ENCODE peak calls at places on chromosomes 16 and 17, in five cellular contexts. A, V, T, L and X are unnamed samples.

GRCh38 chr17:34118564-34118963 is 136.5 kb upstream of the CCL2 start:
- DNase-seq in A (no peak), V (no peak), T (no peak), L (no peak), X (no peak)

GRCh38 chr17:46108120-46108519 is 85.1 kb downstream of the KANSL1 start:
- DNase-seq in A (no peak), V (no peak), T (no peak), L (no peak), X (no peak)

GRCh38 chr17:36117505-36118382 is 14.1 kb downstream of the CCL4 start:
- DNase-seq in A (no peak), V (no peak), T (no peak), L (no peak), X (no peak)

GRCh38 chr16:87713469-87714229 is 52.1 kb downstream of the KLHDC4 start:
- DNase-seq in A (peak; percentile 57), V (no peak), T (no peak), L (no peak), X (no peak)

GRCh38 chr16:83615981-83616380 is 191.8 kb upstream of the HSBP1 start:
- DNase-seq in A (no peak), V (no peak), T (no peak), L (no peak), X (no peak)

GRCh38 chr16:10509534-10510025 is 70.8 kb downstream of the EMP2 start:
- DNase-seq in A (peak; percentile 32), V (no peak), T (peak; percentile 46), L (peak; percentile 92), X (peak; percentile 44)

GRCh38 chr17:44279586-44280344 is 11.8 kb upstream of the SLC4A1 start:
- DNase-seq in A (no peak), V (peak; percentile 87), T (peak; percentile 62), L (no peak), X (peak; percentile 86)

GRCh38 chr16:20383106-20384029 is 21.2 kb downstream of the PDILT start:
- DNase-seq in A (peak; percentile 11), V (no peak), T (peak; percentile 58), L (peak; percentile 88), X (peak; percentile 25)

GRCh38 chr17:78957076-78957475 is 22.6 kb downstream of the LGALS3BP start:
- DNase-seq in A (no peak), V (no peak), T (peak; percentile 37), L (no peak), X (no peak)

GRCh38 chr17:18027280-18027679 is 11.7 kb downstream of the ATPAF2 start:
- DNase-seq in A (no peak), V (no peak), T (no peak), L (no peak), X (no peak)

GRCh38 chr17:21189361-21189760 is 24.6 kb downstream of the TMEM11 start:
- DNase-seq in A (no peak), V (no peak), T (no peak), L (no peak), X (no peak)

GRCh38 chr17:36824678-36825091 is 112.6 kb upstream of the LHX1 start:
- DNase-seq in A (no peak), V (no peak), T (no peak), L (no peak), X (no peak)

GRCh38 chr16:84312783-84313382 is 18.2 kb downstream of the WFDC1 start:
- DNase-seq in A (no peak), V (peak; percentile 58), T (peak; percentile 62), L (no peak), X (no peak)

GRCh38 chr16:75341934-75342811 is 90.7 kb upstream of the BCAR1 start:
- DNase-seq in A (no peak), V (no peak), T (peak; percentile 12), L (no peak), X (peak; percentile 74)

GRCh38 chr16:54006693-54007092 is 279.9 kb downstream of the IRX3 start:
- DNase-seq in A (no peak), V (no peak), T (no peak), L (no peak), X (no peak)

GRCh38 chr17:66383353-66383752 is 80.9 kb downstream of the PRKCA start:
- DNase-seq in A (no peak), V (no peak), T (no peak), L (no peak), X (no peak)

GRCh38 chr16:17339764-17340541 is 130.8 kb downstream of the XYLT1 start:
- DNase-seq in A (no peak), V (no peak), T (no peak), L (no peak), X (no peak)

GRCh38 chr17:4718276-4718675 is 7.8 kb downstream of the ARRB2 start:
- DNase-seq in A (no peak), V (peak; percentile 39), T (no peak), L (no peak), X (no peak)
- H3K27me3 ChIP-seq in A (no peaks in the 10 kb centered on the region), V (no peaks in the 10 kb centered on the region), T (no peaks in the 10 kb centered on the region), L (no peaks in the 10 kb centered on the region), X (no peaks in the 10 kb centered on the region)

GRCh38 chr17:49904904-49905303 is 57.0 kb upstream of the TAC4 start:
- DNase-seq in A (no peak), V (no peak), T (no peak), L (no peak), X (no peak)
- H3K27me3 ChIP-seq in A (peaks cover 95% of the 10 kb centered on the region), V (peaks cover 73% of the 10 kb centered on the region), T (no peaks in the 10 kb centered on the region), L (no peaks in the 10 kb centered on the region), X (peaks cover 76% of the 10 kb centered on the region)

GRCh38 chr16:27175888-27176287 is 27.4 kb upstream of the KDM8 start:
- DNase-seq in A (no peak), V (no peak), T (no peak), L (no peak), X (no peak)
- H3K27me3 ChIP-seq in A (no peaks in the 10 kb centered on the region), V (no peaks in the 10 kb centered on the region), T (peaks cover 3% of the 10 kb centered on the region), L (no peaks in the 10 kb centered on the region), X (no peaks in the 10 kb centered on the region)

GRCh38 chr16:86598607-86599318 is 20.4 kb downstream of the FOXL1 start:
- DNase-seq in A (no peak), V (no peak), T (no peak), L (no peak), X (no peak)

GRCh38 chr16:86595983-86596605 is 17.7 kb downstream of the FOXL1 start:
- DNase-seq in A (no peak), V (no peak), T (no peak), L (no peak), X (no peak)

GRCh38 chr16:86597126-86597879 is 19.0 kb downstream of the FOXL1 start:
- DNase-seq in A (no peak), V (no peak), T (no peak), L (no peak), X (no peak)

GRCh38 chr16:86601356-86601755 is 23.0 kb downstream of the FOXL1 start:
- DNase-seq in A (no peak), V (no peak), T (no peak), L (no peak), X (no peak)

GRCh38 chr16:86597880-86598606 is 19.7 kb downstream of the FOXL1 start:
- DNase-seq in A (no peak), V (no peak), T (no peak), L (peak; percentile 70), X (no peak)
- H3K27me3 ChIP-seq in A (peaks cover 13% of the 10 kb centered on the region), V (peaks cover 25% of the 10 kb centered on the region), T (peaks cover 90% of the 10 kb centered on the region), L (no peaks in the 10 kb centered on the region), X (no peaks in the 10 kb centered on the region)

GRCh38 chr16:85988306-85988705 is 89.3 kb downstream of the IRF8 start:
- DNase-seq in A (no peak), V (no peak), T (no peak), L (no peak), X (no peak)
- H3K27me3 ChIP-seq in A (no peaks in the 10 kb centered on the region), V (peaks cover 20% of the 10 kb centered on the region), T (peaks cover 98% of the 10 kb centered on the region), L (no peaks in the 10 kb centered on the region), X (peaks cover 12% of the 10 kb centered on the region)

GRCh38 chr17:48629411-48629759 is 3.2 kb upstream of the HOXB9 start:
- DNase-seq in A (no peak), V (no peak), T (no peak), L (no peak), X (no peak)

GRCh38 chr17:48627242-48627597 is 1.1 kb upstream of the HOXB9 start:
- DNase-seq in A (no peak), V (no peak), T (no peak), L (no peak), X (no peak)

GRCh38 chr17:48630009-48630924 is 4.1 kb upstream of the HOXB9 start:
- DNase-seq in A (no peak), V (no peak), T (no peak), L (no peak), X (no peak)

GRCh38 chr17:48627625-48628510 is 1.7 kb upstream of the HOXB9 start:
- DNase-seq in A (no peak), V (no peak), T (no peak), L (no peak), X (no peak)

GRCh38 chr17:48628641-48629410 is 2.7 kb upstream of the HOXB9 start:
- DNase-seq in A (no peak), V (no peak), T (no peak), L (no peak), X (no peak)
- H3K27me3 ChIP-seq in A (peaks cover 97% of the 10 kb centered on the region), V (peaks cover 100% of the 10 kb centered on the region), T (peaks cover 37% of the 10 kb centered on the region), L (no peaks in the 10 kb centered on the region), X (no peaks in the 10 kb centered on the region)

GRCh38 chr16:67167588-67167987 is 2.8 kb upstream of the NOL3 start:
- DNase-seq in A (no peak), V (no peak), T (no peak), L (no peak), X (no peak)

GRCh38 chr16:67165121-67166034 is 833 bp downstream of the HSF4 start:
- DNase-seq in A (no peak), V (no peak), T (no peak), L (no peak), X (no peak)

GRCh38 chr16:67164599-67165061 is at the start of gene HSF4:
- DNase-seq in A (no peak), V (peak; percentile 78), T (no peak), L (no peak), X (no peak)

GRCh38 chr16:67166035-67166882 is 1.7 kb downstream of the HSF4 start:
- DNase-seq in A (no peak), V (no peak), T (no peak), L (no peak), X (no peak)

DNA sequence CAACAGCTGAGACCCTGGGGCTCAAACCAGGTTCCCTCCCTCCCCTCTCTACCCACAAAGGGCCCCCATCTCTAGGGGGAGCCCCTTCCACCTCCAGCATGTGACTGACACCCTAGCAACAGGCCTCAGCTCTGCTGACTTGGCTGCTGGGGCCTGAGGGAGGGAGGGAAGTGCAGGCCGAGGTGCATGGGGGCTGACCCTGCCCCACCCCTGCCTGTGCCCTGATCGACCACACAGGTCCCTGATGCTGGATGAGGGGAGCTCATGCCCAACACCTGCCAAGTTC is 2.3 kb downstream of the HSF4 start:
- DNase-seq in A (no peak), V (no peak), T (no peak), L (no peak), X (no peak)
- H3K27me3 ChIP-seq in A (peaks cover 91% of the 10 kb centered on the region), V (peaks cover 38% of the 10 kb centered on the region), T (no peaks in the 10 kb centered on the region), L (no peaks in the 10 kb centered on the region), X (peaks cover 55% of the 10 kb centered on the region)